ENCODE peak calls at places on chromosomes 6 and 20, in ten cellular contexts. L is H1, D is fibroblast of villous mesenchyme, O is PC-3, W is upper lobe of right lung, A is IMR-90, S is body of pancreas, P is tibial artery, N is cardiac fibroblast, C is heart left ventricle. B is an unnamed sample.
A peak's percentile ranks its signal among the peaks of the same experiment; 100 is the strongest.

GRCh38 chr6:146925846-146926245 is 278.4 kb upstream of the STXBP5 start:
- DNase-seq in L (no peak), D (no peak), O (no peak), W (no peak), A (no peak), S (no peak), P (no peak), N (no peak), C (no peak), B (no peak)

GRCh38 chr6:159788757-159789376 is 535 bp downstream of the TCP1 start:
- DNase-seq in L (no peak), D (peak; percentile 58), O (peak; percentile 10), W (peak; percentile 73), A (peak; percentile 42), S (peak; percentile 57), P (peak; percentile 49), N (peak; percentile 50), C (peak; percentile 55), B (peak; percentile 62)

GRCh38 chr6:126100386-126100785 is 114.0 kb downstream of the TRMT11 start:
- DNase-seq in L (no peak), D (no peak), O (no peak), W (no peak), A (no peak), S (no peak), P (no peak), N (no peak), C (no peak), B (no peak)

GRCh38 chr20:22583773-22584629 is at the start of gene FOXA2:
- DNase-seq in L (peak; percentile 69), D (no peak), O (peak; percentile 63), W (peak; percentile 95), A (no peak), S (peak; percentile 95), P (no peak), N (no peak), C (no peak), B (peak; percentile 82)

GRCh38 chr6:54991761-54992330 is 145.3 kb downstream of the FAM83B start:
- DNase-seq in L (no peak), D (no peak), O (no peak), W (no peak), A (no peak), S (no peak), P (no peak), N (no peak), C (no peak), B (no peak)

GRCh38 chr6:129677634-129678325 is 32.2 kb downstream of the ARHGAP18 start:
- DNase-seq in L (no peak), D (peak; percentile 49), O (peak; percentile 51), W (no peak), A (peak; percentile 36), S (no peak), P (no peak), N (no peak), C (no peak), B (no peak)

GRCh38 chr20:63230800-63231268 is 4.9 kb upstream of the BIRC7 start:
- DNase-seq in L (peak; percentile 77), D (peak; percentile 79), O (peak; percentile 58), W (no peak), A (peak; percentile 60), S (peak; percentile 64), P (peak; percentile 47), N (peak; percentile 67), C (peak; percentile 70), B (peak; percentile 42)

GRCh38 chr6:141244366-141244765 is 888.4 kb upstream of the GJE1 start:
- DNase-seq in L (no peak), D (no peak), O (peak; percentile 2), W (no peak), A (no peak), S (no peak), P (no peak), N (no peak), C (no peak), B (no peak)

DNA sequence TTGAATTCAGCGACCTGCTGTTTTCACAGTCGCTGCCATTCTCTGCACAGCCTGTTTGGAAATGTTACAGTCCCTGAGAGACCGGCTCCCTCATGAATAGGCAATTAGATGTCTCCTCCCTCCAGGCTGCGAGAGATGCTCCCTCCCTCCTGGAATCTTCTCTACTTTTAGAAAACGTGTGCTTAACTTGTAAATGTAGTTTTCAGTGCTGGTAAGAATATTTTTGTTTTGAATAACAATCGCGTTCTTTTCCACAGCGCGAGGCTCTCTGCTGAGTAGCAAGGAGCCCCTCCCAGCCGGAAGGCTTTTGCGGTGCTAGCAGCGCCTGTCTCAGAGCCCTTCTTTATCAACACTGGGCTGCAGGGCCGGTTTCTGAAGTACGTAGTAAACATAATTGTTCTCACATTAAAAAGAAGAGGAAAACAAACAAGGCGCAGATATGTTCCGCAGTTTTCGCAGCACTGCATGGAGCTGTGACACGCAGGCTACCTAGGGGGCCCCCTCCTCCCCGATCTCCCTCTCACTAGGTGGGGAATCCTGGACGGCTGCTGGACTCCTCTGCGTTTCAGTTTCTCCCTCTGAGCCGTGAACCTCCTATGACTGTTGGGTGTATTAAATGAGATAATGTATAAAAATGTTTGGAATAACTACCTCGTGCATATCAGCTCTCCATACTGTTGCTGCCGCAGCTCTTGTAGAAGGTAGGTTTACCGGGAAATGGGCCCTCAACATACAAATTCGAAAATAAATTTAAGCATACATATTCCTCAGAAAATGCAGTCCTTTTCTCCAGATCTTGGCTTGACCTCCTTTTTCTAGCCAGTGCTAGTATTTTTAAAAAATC is 79.0 kb upstream of the SPACA1 start:
- DNase-seq in L (peak; percentile 54), D (peak; percentile 10), O (peak; percentile 11), W (peak; percentile 74), A (no peak), S (no peak), P (no peak), N (peak; percentile 11), C (no peak), B (peak; percentile 18)
- H3K4me3 ChIP-seq in L (peak overlapping the region; percentile 38), D (peak overlapping the region; percentile 39), O (peak overlapping the region; percentile 23), W (peak overlapping the region; percentile 37), A (peak overlapping the region; percentile 22), S (no peak overlapping the region), P (peak overlapping the region; percentile 34), N (peak overlapping the region; percentile 42), C (peak overlapping the region; percentile 14), B (peak overlapping the region; percentile 16)

GRCh38 chr6:105793132-105793531 is 293.0 kb upstream of the PRDM1 start:
- DNase-seq in L (no peak), D (no peak), O (peak; percentile 15), W (no peak), A (no peak), S (peak; percentile 49), P (no peak), N (no peak), C (peak; percentile 29), B (peak; percentile 24)

GRCh38 chr6:105791569-105792318 is 294.4 kb upstream of the PRDM1 start:
- DNase-seq in L (no peak), D (peak; percentile 65), O (no peak), W (no peak), A (no peak), S (no peak), P (no peak), N (no peak), C (no peak), B (no peak)

GRCh38 chr6:105789935-105790334 is 296.2 kb upstream of the PRDM1 start:
- DNase-seq in L (no peak), D (no peak), O (no peak), W (no peak), A (no peak), S (no peak), P (no peak), N (no peak), C (no peak), B (no peak)

GRCh38 chr6:105787747-105788146 is 298.4 kb upstream of the PRDM1 start:
- DNase-seq in L (no peak), D (no peak), O (no peak), W (no peak), A (no peak), S (no peak), P (no peak), N (no peak), C (no peak), B (no peak)

DNA sequence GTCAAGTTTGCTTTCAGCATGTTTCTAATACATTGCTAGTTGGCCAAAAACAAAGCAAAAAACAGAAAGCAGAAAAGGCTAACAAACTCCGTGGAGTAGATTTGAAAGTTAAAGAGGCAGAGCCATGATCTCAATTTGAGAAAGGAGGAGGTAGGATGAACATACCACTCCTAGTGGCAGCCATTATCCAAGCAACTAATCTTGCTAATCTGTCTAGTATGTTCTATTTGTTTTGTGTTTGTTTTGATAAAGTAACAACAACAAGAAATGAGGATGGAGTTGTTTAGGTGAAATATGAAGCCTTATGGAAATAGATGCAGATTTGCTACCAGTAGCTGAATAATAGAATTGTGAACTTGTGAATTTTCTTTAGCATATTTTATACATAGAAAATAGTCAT is 295.5 kb upstream of the PRDM1 start:
- DNase-seq in L (no peak), D (no peak), O (no peak), W (no peak), A (no peak), S (no peak), P (no peak), N (no peak), C (no peak), B (no peak)
- TF ChIP-seq CTCF in L (peak; percentile 14), D (peak; percentile 8), O (peak; percentile 27), W (no peak), A (peak; percentile 7), S (no peak), P (no peak), N (peak; percentile 9), C (no peak), B (no peak)

GRCh38 chr6:6725834-6726194 is 137.3 kb downstream of the LY86 start:
- DNase-seq in L (no peak), D (no peak), O (no peak), W (peak; percentile 77), A (no peak), S (peak; percentile 62), P (no peak), N (no peak), C (no peak), B (no peak)

GRCh38 chr6:6725120-6725833 is 136.8 kb downstream of the LY86 start:
- DNase-seq in L (peak; percentile 78), D (no peak), O (no peak), W (peak; percentile 64), A (no peak), S (no peak), P (no peak), N (no peak), C (no peak), B (no peak)

GRCh38 chr6:6723316-6723715 is 134.8 kb downstream of the LY86 start:
- DNase-seq in L (no peak), D (no peak), O (no peak), W (no peak), A (no peak), S (no peak), P (no peak), N (no peak), C (no peak), B (no peak)

GRCh38 chr6:6723792-6724318 is 135.3 kb downstream of the LY86 start:
- DNase-seq in L (no peak), D (no peak), O (no peak), W (no peak), A (no peak), S (peak; percentile 28), P (no peak), N (no peak), C (no peak), B (peak; percentile 65)

GRCh38 chr6:6724319-6725119 is 136.0 kb downstream of the LY86 start:
- DNase-seq in L (peak; percentile 83), D (peak; percentile 82), O (peak; percentile 73), W (peak; percentile 85), A (peak; percentile 76), S (peak; percentile 82), P (peak; percentile 72), N (peak; percentile 76), C (peak; percentile 69), B (peak; percentile 84)
- H3K4me3 ChIP-seq in L (peak overlapping the region; percentile 27), D (peak overlapping the region; percentile 45), O (peak overlapping the region; percentile 37), W (peak overlapping the region; percentile 43), A (peak overlapping the region; percentile 39), S (no peak overlapping the region), P (peak overlapping the region; percentile 41), N (peak overlapping the region; percentile 32), C (no peak overlapping the region), B (peak overlapping the region; percentile 30)

DNA sequence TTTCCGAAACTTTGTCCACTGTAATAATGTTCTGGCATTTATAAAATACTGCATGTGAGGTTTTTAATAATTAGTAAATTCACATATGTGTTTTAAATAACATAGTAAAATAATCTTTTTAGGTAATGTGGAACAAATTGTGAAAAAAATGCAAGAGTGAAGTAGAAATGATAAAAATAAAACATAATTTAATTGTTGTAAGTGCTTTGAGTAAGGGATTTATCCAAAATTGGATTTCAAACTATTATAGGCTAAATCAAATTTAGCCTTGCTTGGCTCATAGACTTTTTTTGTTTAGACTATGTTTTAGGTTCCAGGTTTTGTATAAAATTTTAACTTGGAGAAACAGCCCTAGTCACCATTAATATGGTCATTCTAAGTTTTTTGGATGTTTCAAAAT is 1029.5 kb downstream of the PHF3 start:
- DNase-seq in L (no peak), D (no peak), O (no peak), W (no peak), A (no peak), S (no peak), P (no peak), N (no peak), C (no peak), B (no peak)
- TF ChIP-seq CTCF in L (no peak), D (no peak), O (no peak), W (no peak), A (no peak), S (no peak), P (no peak), N (no peak), C (no peak), B (no peak)

B was measured in colonic mucosa.